ENCODE peak calls at places on chromosomes 2 and 18, in five cellular contexts. One of them, this sample, is unnamed.

GRCh38 chr2:148122788-148123187 is 101.9 kb downstream of the MBD5 start:
- DNase-seq in K562: no peak
- DNase-seq in GM12878: no peak
- DNase-seq in HepG2: no peak
- DNase-seq in H1: no peak
- DNase-seq in this sample: no peak

GRCh38 chr2:71804251-71804650 is 343.4 kb downstream of the CYP26B1 start:
- DNase-seq in K562: no peak
- DNase-seq in GM12878: no peak
- DNase-seq in HepG2: peak
- DNase-seq in H1: no peak
- DNase-seq in this sample: no peak

GRCh38 chr2:161120775-161121174 is 39.5 kb upstream of the TANK start:
- DNase-seq in K562: no peak
- DNase-seq in GM12878: no peak
- DNase-seq in HepG2: no peak
- DNase-seq in H1: no peak
- DNase-seq in this sample: no peak

GRCh38 chr2:156405586-156405985 is 30.6 kb upstream of the GPD2 start:
- DNase-seq in K562: peak
- DNase-seq in GM12878: no peak
- DNase-seq in HepG2: peak
- DNase-seq in H1: no peak
- DNase-seq in this sample: no peak

GRCh38 chr2:111659361-111660281 is 224.4 kb downstream of the ANAPC1 start:
- DNase-seq in K562: no peak
- DNase-seq in GM12878: no peak
- DNase-seq in HepG2: peak
- DNase-seq in H1: peak
- DNase-seq in this sample: peak

GRCh38 chr2:117557626-117558025 is 256.9 kb upstream of the DDX18 start:
- DNase-seq in K562: no peak
- DNase-seq in GM12878: no peak
- DNase-seq in HepG2: no peak
- DNase-seq in H1: no peak
- DNase-seq in this sample: no peak

GRCh38 chr2:222492683-222493082 is 68.3 kb downstream of the SGPP2 start:
- DNase-seq in K562: no peak
- DNase-seq in GM12878: no peak
- DNase-seq in HepG2: peak
- DNase-seq in H1: no peak
- DNase-seq in this sample: no peak

GRCh38 chr2:46066116-46066515 is 231.1 kb upstream of the EPAS1 start:
- DNase-seq in K562: no peak
- DNase-seq in GM12878: no peak
- DNase-seq in HepG2: no peak
- DNase-seq in H1: no peak
- DNase-seq in this sample: no peak

GRCh38 chr2:223692227-223692947 is 90.2 kb upstream of the SCG2 start:
- DNase-seq in K562: peak
- DNase-seq in GM12878: no peak
- DNase-seq in HepG2: peak
- DNase-seq in H1: peak
- DNase-seq in this sample: peak

GRCh38 chr2:8004250-8004681 is 677.6 kb upstream of the ID2 start:
- DNase-seq in K562: peak
- DNase-seq in GM12878: no peak
- DNase-seq in HepG2: no peak
- DNase-seq in H1: no peak
- DNase-seq in this sample: no peak

GRCh38 chr2:231780123-231780908 is 766 bp downstream of the PDE6D start:
- DNase-seq in K562: peak
- DNase-seq in GM12878: no peak
- DNase-seq in HepG2: peak
- DNase-seq in H1: no peak
- DNase-seq in this sample: no peak

GRCh38 chr2:169395821-169396374 is 33.6 kb upstream of the LRP2 start:
- DNase-seq in K562: no peak
- DNase-seq in GM12878: no peak
- DNase-seq in HepG2: no peak
- DNase-seq in H1: no peak
- DNase-seq in this sample: no peak

GRCh38 chr2:5227062-5227699 is 465.0 kb upstream of the SOX11 start:
- DNase-seq in K562: no peak
- DNase-seq in GM12878: no peak
- DNase-seq in HepG2: no peak
- DNase-seq in H1: no peak
- DNase-seq in this sample: no peak

DNA sequence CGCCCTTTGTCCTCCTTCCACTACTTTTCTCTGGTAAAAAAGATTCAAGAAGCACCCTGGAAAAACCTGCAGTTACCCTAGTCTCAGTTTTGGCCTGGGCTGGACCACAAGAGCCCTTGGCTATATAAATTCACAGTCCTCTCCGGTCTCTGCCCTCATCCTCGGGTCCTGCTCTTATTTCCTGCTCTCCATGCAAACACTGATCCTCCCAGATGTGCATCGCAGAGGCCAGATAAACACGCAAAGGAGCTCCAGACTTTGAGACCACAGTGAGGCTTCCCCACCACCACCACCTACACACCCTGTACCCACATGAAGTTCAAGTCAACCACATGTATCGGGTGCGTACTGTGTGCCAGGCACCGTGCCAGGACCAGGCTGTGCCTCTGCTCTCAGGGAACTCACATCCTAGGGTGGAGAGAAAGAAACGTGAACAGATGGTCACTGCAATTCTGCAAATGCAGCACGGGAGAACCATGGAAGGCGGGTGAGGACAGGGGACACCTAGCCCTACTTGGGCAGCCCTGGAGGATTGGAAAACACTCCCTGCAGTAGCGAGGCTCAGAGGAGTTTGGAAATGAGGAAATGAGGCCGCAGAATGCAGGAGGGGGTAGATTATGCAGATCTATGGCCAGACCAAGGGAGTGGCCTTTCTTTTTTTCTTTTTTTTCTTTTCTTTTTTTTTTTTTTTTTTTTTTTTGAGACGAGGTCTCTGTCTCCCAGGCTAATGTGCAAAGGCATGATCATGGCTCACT is 7.5 kb downstream of the CTDSP1 start:
- DNase-seq in K562: peak
- DNase-seq in GM12878: peak
- DNase-seq in HepG2: no peak
- DNase-seq in H1: no peak
- DNase-seq in this sample: no peak
- TF ChIP-seq SIN3A in K562: no peak
- TF ChIP-seq SIN3A in GM12878: no peak
- TF ChIP-seq SIN3A in HepG2: no peak
- TF ChIP-seq SIN3A in H1: no peak
- TF ChIP-seq SIN3A in this sample: no peak

GRCh38 chr2:202376460-202377307 is 557 bp downstream of the BMPR2 start:
- DNase-seq in K562: peak
- DNase-seq in GM12878: no peak
- DNase-seq in HepG2: no peak
- DNase-seq in H1: no peak
- DNase-seq in this sample: no peak
- TF ChIP-seq ATF3 in K562: no peak
- TF ChIP-seq ATF3 in GM12878: no peak
- TF ChIP-seq ATF3 in HepG2: no peak
- TF ChIP-seq ATF3 in H1: no peak
- TF ChIP-seq ATF3 in this sample: no peak

GRCh38 chr2:171652411-171652775 is 34.9 kb upstream of the DYNC1I2 start:
- DNase-seq in K562: no peak
- DNase-seq in GM12878: no peak
- DNase-seq in HepG2: no peak
- DNase-seq in H1: no peak
- DNase-seq in this sample: no peak

GRCh38 chr2:171651667-171652410 is 35.4 kb upstream of the DYNC1I2 start:
- DNase-seq in K562: no peak
- DNase-seq in GM12878: no peak
- DNase-seq in HepG2: no peak
- DNase-seq in H1: no peak
- DNase-seq in this sample: no peak

DNA sequence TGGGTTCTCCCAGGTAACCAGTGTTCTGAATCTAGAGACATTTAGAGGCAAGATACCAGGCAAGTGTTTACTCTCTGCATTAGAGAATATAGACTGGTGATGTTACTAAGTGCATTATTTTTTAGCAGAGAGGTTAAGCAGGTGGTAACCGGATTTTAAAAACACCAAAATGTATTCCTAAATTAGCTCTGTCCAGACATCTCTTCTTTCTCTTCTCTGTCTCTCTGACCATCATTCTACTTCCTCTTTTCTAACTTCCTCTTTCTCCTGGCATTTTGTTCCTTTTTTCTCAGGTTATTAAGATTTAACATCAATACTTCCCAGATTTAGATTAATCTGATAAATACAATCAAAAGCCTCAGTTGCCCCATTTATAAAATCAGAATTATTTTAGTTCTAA is 31.7 kb upstream of the DYNC1I2 start:
- DNase-seq in K562: no peak
- DNase-seq in GM12878: peak
- DNase-seq in HepG2: no peak
- DNase-seq in H1: no peak
- DNase-seq in this sample: no peak
- TF ChIP-seq SIN3A in K562: no peak
- TF ChIP-seq SIN3A in GM12878: no peak
- TF ChIP-seq SIN3A in HepG2: no peak
- TF ChIP-seq SIN3A in H1: no peak
- TF ChIP-seq SIN3A in this sample: no peak

GRCh38 chr18:12238861-12239260 is 15.3 kb upstream of the CIDEA start:
- DNase-seq in K562: no peak
- DNase-seq in GM12878: no peak
- DNase-seq in HepG2: no peak
- DNase-seq in H1: no peak
- DNase-seq in this sample: no peak
- TF ChIP-seq ATF3 in K562: no peak
- TF ChIP-seq ATF3 in GM12878: no peak
- TF ChIP-seq ATF3 in HepG2: no peak
- TF ChIP-seq ATF3 in H1: no peak
- TF ChIP-seq ATF3 in this sample: no peak

DNA sequence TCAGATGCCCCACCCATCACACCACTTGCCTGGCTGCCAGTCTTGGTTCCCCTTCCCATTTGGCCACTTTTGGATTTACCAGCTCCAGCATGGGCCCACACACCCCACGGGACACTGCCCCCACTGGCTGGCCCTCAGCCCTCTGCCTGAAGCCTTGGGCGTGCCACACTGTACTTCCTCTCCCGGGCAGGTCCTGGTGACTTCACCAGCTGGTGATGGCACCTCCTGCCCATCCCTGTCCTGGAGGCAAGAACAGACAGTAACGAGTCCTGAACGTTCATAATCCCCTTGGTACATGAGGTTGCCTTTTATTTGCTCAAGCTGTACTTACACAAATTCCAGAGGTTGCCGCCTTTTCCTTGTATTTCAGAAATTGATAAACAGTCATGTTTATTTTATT is 81.1 kb downstream of the TMEM17 start:
- DNase-seq in K562: no peak
- DNase-seq in GM12878: no peak
- DNase-seq in HepG2: no peak
- DNase-seq in H1: no peak
- DNase-seq in this sample: no peak
- TF ChIP-seq SIN3A in K562: no peak
- TF ChIP-seq SIN3A in GM12878: no peak
- TF ChIP-seq SIN3A in HepG2: no peak
- TF ChIP-seq SIN3A in H1: no peak
- TF ChIP-seq SIN3A in this sample: no peak

GRCh38 chr2:28406276-28407096 is 13.8 kb downstream of the FOSL2 start:
- DNase-seq in K562: no peak
- DNase-seq in GM12878: no peak
- DNase-seq in HepG2: no peak
- DNase-seq in H1: no peak
- DNase-seq in this sample: no peak
- TF ChIP-seq ATF3 in K562: no peak
- TF ChIP-seq ATF3 in GM12878: no peak
- TF ChIP-seq ATF3 in HepG2: no peak
- TF ChIP-seq ATF3 in H1: no peak
- TF ChIP-seq ATF3 in this sample: no peak

GRCh38 chr18:9735238-9735637 is 27.1 kb downstream of the RAB31 start:
- DNase-seq in K562: no peak
- DNase-seq in GM12878: no peak
- DNase-seq in HepG2: peak
- DNase-seq in H1: no peak
- DNase-seq in this sample: no peak

GRCh38 chr18:9734189-9734588 is 26.1 kb downstream of the RAB31 start:
- DNase-seq in K562: no peak
- DNase-seq in GM12878: no peak
- DNase-seq in HepG2: peak
- DNase-seq in H1: no peak
- DNase-seq in this sample: no peak

GRCh38 chr18:9730786-9731185 is 22.7 kb downstream of the RAB31 start:
- DNase-seq in K562: no peak
- DNase-seq in GM12878: no peak
- DNase-seq in HepG2: no peak
- DNase-seq in H1: no peak
- DNase-seq in this sample: no peak

GRCh38 chr18:9732031-9732430 is 23.9 kb downstream of the RAB31 start:
- DNase-seq in K562: no peak
- DNase-seq in GM12878: no peak
- DNase-seq in HepG2: no peak
- DNase-seq in H1: no peak
- DNase-seq in this sample: no peak

GRCh38 chr18:9731380-9731779 is 23.3 kb downstream of the RAB31 start:
- DNase-seq in K562: no peak
- DNase-seq in GM12878: no peak
- DNase-seq in HepG2: no peak
- DNase-seq in H1: no peak
- DNase-seq in this sample: no peak
- TF ChIP-seq SIN3A in K562: no peak
- TF ChIP-seq SIN3A in GM12878: no peak
- TF ChIP-seq SIN3A in HepG2: no peak
- TF ChIP-seq SIN3A in H1: no peak
- TF ChIP-seq SIN3A in this sample: no peak